ENCODE peak calls at places on chromosomes 1 and 21, in four cellular contexts. I is fibroblast of lung, E is SJSA1, Y is IMR-90. S is an unnamed sample.

GRCh38 chr1:208461680-208462079 is 217.5 kb upstream of the PLXNA2 start:
- DNase-seq in Y (no peak), I (no peak), E (no peak), S (no peak)

GRCh38 chr1:9167638-9168037 is 38.7 kb upstream of the GPR157 start:
- DNase-seq in Y (no peak), I (no peak), E (no peak), S (no peak)

GRCh38 chr1:244968431-244968830 is 104.1 kb upstream of the HNRNPU start:
- DNase-seq in Y (no peak), E (peak; percentile 65), I (no peak), S (no peak)

GRCh38 chr1:171794085-171794484 is 12.6 kb downstream of the METTL13 start:
- DNase-seq in I (peak; percentile 71), Y (peak; percentile 85), E (peak; percentile 59), S (peak; percentile 57)

GRCh38 chr1:25821630-25822091 is 1.9 kb downstream of the MTFR1L start:
- DNase-seq in I (peak; percentile 46), E (no peak), Y (peak; percentile 62), S (no peak)

GRCh38 chr1:153260980-153261792 is 1.7 kb downstream of the LORICRIN start:
- DNase-seq in E (peak; percentile 11), Y (no peak), I (peak; percentile 38), S (peak; percentile 9)

GRCh38 chr1:93137604-93138292 is 42.5 kb downstream of the TMED5 start:
- DNase-seq in I (no peak), E (no peak), Y (no peak), S (no peak)

GRCh38 chr1:39608906-39609305 is 30.5 kb downstream of the HEYL start:
- DNase-seq in I (no peak), E (no peak), Y (no peak), S (no peak)

GRCh38 chr1:40662864-40663263 is 2.6 kb downstream of the RIMS3 start:
- DNase-seq in Y (peak; percentile 5), I (peak; percentile 42), E (no peak), S (peak; percentile 9)

GRCh38 chr1:197911172-197911856 is 5.9 kb upstream of the LHX9 start:
- DNase-seq in I (no peak), Y (no peak), E (no peak), S (no peak)

GRCh38 chr1:19734472-19734999 is 65.2 kb downstream of the TMCO4 start:
- DNase-seq in I (peak; percentile 87), Y (peak; percentile 27), E (no peak), S (peak; percentile 85)

GRCh38 chr1:193916452-193916851 is 730.0 kb upstream of the B3GALT2 start:
- DNase-seq in Y (no peak), E (no peak), I (no peak), S (no peak)

GRCh38 chr1:63728611-63729226 is 45.1 kb upstream of the ROR1 start:
- DNase-seq in Y (no peak), E (no peak), I (no peak), S (no peak)

GRCh38 chr21:40160911-40161310 is 293.7 kb downstream of the PCP4 start:
- DNase-seq in I (no peak), Y (no peak), E (no peak), S (no peak)

GRCh38 chr1:75616436-75617433 is 5.8 kb upstream of the SLC44A5 start:
- DNase-seq in Y (peak; percentile 27), E (no peak), I (peak; percentile 51), S (peak; percentile 13)

GRCh38 chr21:31667639-31668038 is 8.1 kb downstream of the SOD1 start:
- DNase-seq in I (no peak), E (no peak), Y (no peak), S (no peak)

GRCh38 chr1:115098979-115099692 is 9.8 kb upstream of the TSPAN2 start:
- DNase-seq in E (peak; percentile 55), I (peak; percentile 75), Y (peak; percentile 26), S (peak; percentile 77)

GRCh38 chr1:20197329-20197791 is 11.0 kb upstream of the PLA2G2C start:
- DNase-seq in E (no peak), Y (no peak), I (no peak), S (no peak)

GRCh38 chr1:81021134-81021533 is 779.6 kb upstream of the ADGRL2 start:
- DNase-seq in Y (peak; percentile 6), E (no peak), I (no peak), S (no peak)

GRCh38 chr1:182303778-182304177 is 87.8 kb downstream of the GLUL start:
- DNase-seq in E (no peak), I (no peak), Y (no peak), S (no peak)

GRCh38 chr1:117795190-117795589 is 134.2 kb downstream of the GDAP2 start:
- DNase-seq in I (peak; percentile 88), E (peak; percentile 80), Y (peak; percentile 94), S (peak; percentile 74)

GRCh38 chr1:32871364-32872188 is 864 bp upstream of the FNDC5 start:
- DNase-seq in Y (no peak), E (no peak), I (no peak), S (peak; percentile 23)

GRCh38 chr1:25738507-25738906 is 61.5 kb upstream of the SELENON start:
- DNase-seq in Y (no peak), E (no peak), I (no peak), S (no peak)

GRCh38 chr1:21232044-21232443 is 55.3 kb upstream of the EIF4G3 start:
- DNase-seq in I (peak; percentile 41), Y (peak; percentile 66), E (peak; percentile 47), S (peak; percentile 50)

GRCh38 chr1:219398815-219399396 is 214.0 kb downstream of the ZC3H11B start:
- DNase-seq in E (no peak), Y (no peak), I (no peak), S (no peak)

GRCh38 chr1:162928141-162928540 is 67.2 kb upstream of the CCDC190 start:
- DNase-seq in E (no peak), Y (no peak), I (no peak), S (no peak)

GRCh38 chr1:23809751-23810171 is 9.2 kb upstream of the GALE start:
- DNase-seq in E (peak; percentile 51), Y (peak; percentile 51), I (peak; percentile 52), S (peak; percentile 62)

GRCh38 chr1:45026446-45026845 is 14.4 kb downstream of the UROD start:
- DNase-seq in Y (no peak), E (no peak), I (peak; percentile 36), S (no peak)

GRCh38 chr1:68479501-68479900 is 17.4 kb downstream of the DEPDC1 start:
- DNase-seq in E (no peak), Y (no peak), I (no peak), S (no peak)

GRCh38 chr1:1285618-1286311 is 5.5 kb downstream of the SCNN1D start:
- DNase-seq in Y (no peak), I (no peak), E (no peak), S (no peak)

GRCh38 chr1:167059045-167059728 is 31.0 kb downstream of the GPA33 start:
- DNase-seq in Y (peak; percentile 45), I (peak; percentile 32), E (peak; percentile 79), S (peak; percentile 60)

GRCh38 chr1:199723557-199723956 is 304.0 kb upstream of the NR5A2 start:
- DNase-seq in E (no peak), Y (peak; percentile 18), I (peak; percentile 38), S (no peak)

GRCh38 chr1:22660716-22661241 is 7.7 kb downstream of the C1QB start:
- DNase-seq in I (no peak), Y (no peak), E (no peak), S (no peak)

GRCh38 chr1:245121523-245121922 is 33.3 kb upstream of the KIF26B start:
- DNase-seq in Y (no peak), I (no peak), E (no peak), S (no peak)

GRCh38 chr1:160359559-160360226 is 7.2 kb upstream of the NHLH1 start:
- DNase-seq in E (no peak), Y (peak; percentile 32), I (peak; percentile 33), S (peak; percentile 43)

DNA sequence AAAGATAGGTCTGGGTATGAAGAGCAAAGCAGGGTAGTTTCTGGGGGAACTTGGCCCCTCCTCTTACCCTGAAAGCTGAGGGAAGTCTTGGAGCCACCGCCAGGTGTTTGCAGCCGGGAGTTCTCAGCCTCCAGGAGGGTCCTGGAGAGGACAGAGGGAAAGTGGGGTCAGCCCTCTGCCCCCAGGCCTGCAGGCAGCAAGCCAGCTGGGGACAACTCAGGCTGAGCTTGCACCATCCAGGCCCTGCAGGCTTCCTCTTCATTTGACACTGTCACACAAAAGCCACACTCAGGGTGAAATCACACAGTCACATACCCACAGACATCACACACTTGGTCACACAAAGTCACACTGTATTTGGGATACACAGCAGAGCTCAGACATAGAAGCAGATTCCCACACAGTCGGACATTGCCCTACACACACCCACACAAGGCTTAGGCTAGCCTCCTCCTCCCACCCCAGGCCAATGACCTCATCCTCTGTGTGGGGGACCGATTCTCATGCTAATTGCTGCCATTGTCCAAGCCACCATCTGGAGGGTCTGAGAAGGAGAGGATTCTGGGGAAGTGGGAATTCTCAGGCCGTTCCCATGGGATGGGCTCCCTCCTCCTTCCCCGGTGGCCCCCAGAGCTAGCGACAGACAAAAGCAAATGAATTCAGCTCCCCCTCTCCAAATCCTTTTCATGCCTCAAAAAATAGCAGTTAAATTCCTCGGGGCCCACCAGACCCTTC is 3.7 kb downstream of the NES start:
- DNase-seq in I (peak; percentile 50), E (peak; percentile 85), Y (peak; percentile 39), S (no peak)
- H3K4me3 ChIP-seq in I (peak overlapping the region; percentile 20), E (no peak overlapping the region), Y (no peak overlapping the region), S (no peak overlapping the region)

GRCh38 chr1:53061859-53062714 is at the start of gene PODN:
- DNase-seq in I (peak; percentile 44), E (no peak), Y (no peak), S (no peak)
- H3K4me3 ChIP-seq in I (peak within 1 kb of the TSS; percentile 86), E (peak within 1 kb of the TSS; percentile 50), Y (peak within 1 kb of the TSS; percentile 92), S (peak within 1 kb of the TSS; percentile 51)

GRCh38 chr1:11934295-11935039 is at the start of gene PLOD1:
- DNase-seq in I (peak; percentile 89), E (peak; percentile 80), Y (peak; percentile 84), S (peak; percentile 91)

GRCh38 chr1:11935040-11935378 is 492 bp downstream of the PLOD1 start:
- DNase-seq in Y (no peak), I (no peak), E (no peak), S (peak; percentile 11)

GRCh38 chr1:11942280-11942679 is 7.8 kb downstream of the PLOD1 start:
- DNase-seq in Y (no peak), I (no peak), E (no peak), S (no peak)

GRCh38 chr1:11940260-11940921 is 5.9 kb downstream of the PLOD1 start:
- DNase-seq in I (no peak), E (no peak), Y (peak; percentile 13), S (peak; percentile 13)

GRCh38 chr1:11938722-11939526 is 4.4 kb downstream of the PLOD1 start:
- DNase-seq in I (no peak), Y (no peak), E (peak; percentile 68), S (no peak)
- H3K4me3 ChIP-seq in I (no peak overlapping the region), Y (no peak overlapping the region), E (no peak overlapping the region), S (no peak overlapping the region)

GRCh38 chr1:107016376-107016978 is 40.0 kb upstream of the PRMT6 start:
- DNase-seq in I (no peak), E (no peak), Y (no peak), S (no peak)
- H3K4me3 ChIP-seq in I (no peak overlapping the region), E (no peak overlapping the region), Y (no peak overlapping the region), S (no peak overlapping the region)

GRCh38 chr1:53329183-53329544 is 1.3 kb upstream of the LRP8 start:
- DNase-seq in E (no peak), Y (no peak), I (no peak), S (no peak)
- H3K4me3 ChIP-seq in E (no peak overlapping the region), Y (no peak overlapping the region), I (no peak overlapping the region), S (no peak overlapping the region)

GRCh38 chr21:42454791-42455190 is 41.2 kb downstream of the RSPH1 start:
- DNase-seq in E (no peak), Y (no peak), I (no peak), S (no peak)
- H3K4me3 ChIP-seq in E (no peak overlapping the region), Y (no peak overlapping the region), I (no peak overlapping the region), S (no peak overlapping the region)